ENCODE peak calls at places on chromosomes 16 and 17, in nine cellular contexts. One of them, this sample, is unnamed.

GRCh38 chr16:27795992-27796614 is 246.2 kb downstream of the KATNIP start:
- DNase-seq in PC-3: peak
- DNase-seq in ovary: no peak
- DNase-seq in AG10803: peak
- DNase-seq in mammary epithelial cell: peak
- DNase-seq in cardiac muscle cell: peak
- DNase-seq in NB4: peak
- DNase-seq in AG09309: no peak
- DNase-seq in cardiac fibroblast: peak
- DNase-seq in this sample: peak

GRCh38 chr16:50059111-50059510 is 6.7 kb upstream of the HEATR3 start:
- DNase-seq in ovary: no peak
- DNase-seq in PC-3: no peak
- DNase-seq in NB4: no peak
- DNase-seq in cardiac fibroblast: no peak
- DNase-seq in AG10803: no peak
- DNase-seq in AG09309: no peak
- DNase-seq in mammary epithelial cell: no peak
- DNase-seq in cardiac muscle cell: no peak
- DNase-seq in this sample: no peak

GRCh38 chr17:4594406-4595349 is 10.3 kb downstream of the SMTNL2 start:
- DNase-seq in cardiac muscle cell: peak
- DNase-seq in mammary epithelial cell: no peak
- DNase-seq in cardiac fibroblast: no peak
- DNase-seq in AG10803: no peak
- DNase-seq in NB4: no peak
- DNase-seq in PC-3: no peak
- DNase-seq in AG09309: no peak
- DNase-seq in ovary: no peak
- DNase-seq in this sample: no peak

GRCh38 chr17:8940866-8941471 is 24.5 kb downstream of the PIK3R5 start:
- DNase-seq in ovary: no peak
- DNase-seq in cardiac fibroblast: no peak
- DNase-seq in cardiac muscle cell: no peak
- DNase-seq in AG09309: no peak
- DNase-seq in mammary epithelial cell: no peak
- DNase-seq in NB4: no peak
- DNase-seq in AG10803: no peak
- DNase-seq in PC-3: no peak
- DNase-seq in this sample: no peak

GRCh38 chr16:81513204-81514040 is 68.8 kb downstream of the CMIP start:
- DNase-seq in NB4: no peak
- DNase-seq in cardiac fibroblast: no peak
- DNase-seq in PC-3: no peak
- DNase-seq in cardiac muscle cell: peak
- DNase-seq in ovary: peak
- DNase-seq in AG10803: peak
- DNase-seq in mammary epithelial cell: no peak
- DNase-seq in AG09309: no peak
- DNase-seq in this sample: peak

GRCh38 chr16:27475561-27475960 is 73.6 kb downstream of the IL21R start:
- DNase-seq in AG10803: peak
- DNase-seq in NB4: no peak
- DNase-seq in cardiac muscle cell: no peak
- DNase-seq in ovary: no peak
- DNase-seq in AG09309: peak
- DNase-seq in cardiac fibroblast: peak
- DNase-seq in PC-3: peak
- DNase-seq in mammary epithelial cell: peak
- DNase-seq in this sample: peak

GRCh38 chr17:78131172-78132085 is 858 bp downstream of the TMC8 start:
- DNase-seq in NB4: no peak
- DNase-seq in mammary epithelial cell: no peak
- DNase-seq in PC-3: no peak
- DNase-seq in cardiac fibroblast: no peak
- DNase-seq in cardiac muscle cell: no peak
- DNase-seq in AG10803: no peak
- DNase-seq in ovary: no peak
- DNase-seq in AG09309: no peak
- DNase-seq in this sample: no peak

GRCh38 chr17:49146620-49147306 is 14.2 kb downstream of the B4GALNT2 start:
- DNase-seq in AG10803: peak
- DNase-seq in AG09309: peak
- DNase-seq in mammary epithelial cell: peak
- DNase-seq in NB4: no peak
- DNase-seq in PC-3: peak
- DNase-seq in ovary: no peak
- DNase-seq in cardiac fibroblast: peak
- DNase-seq in cardiac muscle cell: no peak
- DNase-seq in this sample: peak

GRCh38 chr17:33291248-33292183 is 1.6 kb downstream of the ASIC2 start:
- DNase-seq in AG09309: no peak
- DNase-seq in NB4: no peak
- DNase-seq in mammary epithelial cell: peak
- DNase-seq in cardiac fibroblast: peak
- DNase-seq in PC-3: no peak
- DNase-seq in ovary: no peak
- DNase-seq in AG10803: peak
- DNase-seq in cardiac muscle cell: peak
- DNase-seq in this sample: peak

GRCh38 chr16:31167315-31167714 is 12.6 kb upstream of the FUS start:
- DNase-seq in ovary: no peak
- DNase-seq in PC-3: no peak
- DNase-seq in mammary epithelial cell: no peak
- DNase-seq in NB4: peak
- DNase-seq in AG09309: no peak
- DNase-seq in AG10803: no peak
- DNase-seq in cardiac fibroblast: no peak
- DNase-seq in cardiac muscle cell: no peak
- DNase-seq in this sample: no peak

GRCh38 chr17:40419559-40420331 is 2.0 kb upstream of the TOP2A start:
- DNase-seq in PC-3: no peak
- DNase-seq in mammary epithelial cell: no peak
- DNase-seq in AG09309: no peak
- DNase-seq in cardiac muscle cell: no peak
- DNase-seq in AG10803: no peak
- DNase-seq in NB4: peak
- DNase-seq in cardiac fibroblast: no peak
- DNase-seq in ovary: no peak
- DNase-seq in this sample: no peak

GRCh38 chr16:63361032-63361624 is 1324.9 kb upstream of the CDH8 start:
- DNase-seq in cardiac muscle cell: peak
- DNase-seq in mammary epithelial cell: peak
- DNase-seq in cardiac fibroblast: peak
- DNase-seq in PC-3: peak
- DNase-seq in AG09309: no peak
- DNase-seq in ovary: no peak
- DNase-seq in NB4: peak
- DNase-seq in AG10803: peak
- DNase-seq in this sample: peak

GRCh38 chr16:66226762-66227161 is 139.7 kb upstream of the CDH5 start:
- DNase-seq in AG09309: no peak
- DNase-seq in cardiac muscle cell: no peak
- DNase-seq in NB4: no peak
- DNase-seq in PC-3: no peak
- DNase-seq in AG10803: peak
- DNase-seq in ovary: no peak
- DNase-seq in mammary epithelial cell: no peak
- DNase-seq in cardiac fibroblast: no peak
- DNase-seq in this sample: no peak

GRCh38 chr17:58755577-58756245 is at the start of gene PPM1E:
- DNase-seq in ovary: peak
- DNase-seq in AG09309: no peak
- DNase-seq in PC-3: peak
- DNase-seq in NB4: peak
- DNase-seq in mammary epithelial cell: peak
- DNase-seq in cardiac fibroblast: peak
- DNase-seq in AG10803: peak
- DNase-seq in cardiac muscle cell: peak
- DNase-seq in this sample: peak

GRCh38 chr16:51141541-51141940 is 9.5 kb downstream of the SALL1 start:
- DNase-seq in NB4: no peak
- DNase-seq in ovary: no peak
- DNase-seq in PC-3: no peak
- DNase-seq in cardiac muscle cell: no peak
- DNase-seq in cardiac fibroblast: no peak
- DNase-seq in AG10803: no peak
- DNase-seq in AG09309: no peak
- DNase-seq in mammary epithelial cell: no peak
- DNase-seq in this sample: no peak

GRCh38 chr16:51146256-51146924 is 4.7 kb downstream of the SALL1 start:
- DNase-seq in NB4: peak
- DNase-seq in AG09309: no peak
- DNase-seq in cardiac fibroblast: peak
- DNase-seq in ovary: no peak
- DNase-seq in PC-3: no peak
- DNase-seq in mammary epithelial cell: no peak
- DNase-seq in AG10803: peak
- DNase-seq in cardiac muscle cell: peak
- DNase-seq in this sample: peak

GRCh38 chr16:51144203-51144602 is 6.9 kb downstream of the SALL1 start:
- DNase-seq in cardiac fibroblast: no peak
- DNase-seq in AG09309: no peak
- DNase-seq in ovary: no peak
- DNase-seq in NB4: no peak
- DNase-seq in AG10803: no peak
- DNase-seq in mammary epithelial cell: no peak
- DNase-seq in cardiac muscle cell: no peak
- DNase-seq in PC-3: no peak
- DNase-seq in this sample: peak

GRCh38 chr16:51140112-51140511 is 11.0 kb downstream of the SALL1 start:
- DNase-seq in NB4: no peak
- DNase-seq in PC-3: no peak
- DNase-seq in cardiac muscle cell: no peak
- DNase-seq in mammary epithelial cell: no peak
- DNase-seq in ovary: no peak
- DNase-seq in AG09309: no peak
- DNase-seq in cardiac fibroblast: no peak
- DNase-seq in AG10803: no peak
- DNase-seq in this sample: no peak

GRCh38 chr16:51143166-51143565 is 7.9 kb downstream of the SALL1 start:
- DNase-seq in NB4: no peak
- DNase-seq in AG10803: no peak
- DNase-seq in cardiac fibroblast: no peak
- DNase-seq in cardiac muscle cell: no peak
- DNase-seq in ovary: no peak
- DNase-seq in mammary epithelial cell: no peak
- DNase-seq in AG09309: no peak
- DNase-seq in PC-3: no peak
- DNase-seq in this sample: peak
- TF ChIP-seq CTCF in NB4: no peak
- TF ChIP-seq CTCF in AG10803: no peak
- TF ChIP-seq CTCF in cardiac fibroblast: no peak
- TF ChIP-seq CTCF in cardiac muscle cell: no peak
- TF ChIP-seq CTCF in ovary: no peak
- TF ChIP-seq CTCF in mammary epithelial cell: no peak
- TF ChIP-seq CTCF in AG09309: no peak
- TF ChIP-seq CTCF in PC-3: no peak
- TF ChIP-seq CTCF in this sample: no peak

GRCh38 chr16:3047387-3047720 is 993 bp downstream of the MMP25 start:
- DNase-seq in NB4: no peak
- DNase-seq in ovary: no peak
- DNase-seq in cardiac muscle cell: no peak
- DNase-seq in mammary epithelial cell: no peak
- DNase-seq in cardiac fibroblast: no peak
- DNase-seq in AG10803: no peak
- DNase-seq in PC-3: no peak
- DNase-seq in AG09309: no peak
- DNase-seq in this sample: no peak
- H3K4me3 ChIP-seq in NB4: peak
- H3K4me3 ChIP-seq in ovary: no peak
- H3K4me3 ChIP-seq in cardiac muscle cell: no peak
- H3K4me3 ChIP-seq in mammary epithelial cell: no peak
- H3K4me3 ChIP-seq in cardiac fibroblast: no peak
- H3K4me3 ChIP-seq in AG10803: no peak
- H3K4me3 ChIP-seq in PC-3: no peak
- H3K4me3 ChIP-seq in AG09309: no peak
- H3K4me3 ChIP-seq in this sample: no peak

DNA sequence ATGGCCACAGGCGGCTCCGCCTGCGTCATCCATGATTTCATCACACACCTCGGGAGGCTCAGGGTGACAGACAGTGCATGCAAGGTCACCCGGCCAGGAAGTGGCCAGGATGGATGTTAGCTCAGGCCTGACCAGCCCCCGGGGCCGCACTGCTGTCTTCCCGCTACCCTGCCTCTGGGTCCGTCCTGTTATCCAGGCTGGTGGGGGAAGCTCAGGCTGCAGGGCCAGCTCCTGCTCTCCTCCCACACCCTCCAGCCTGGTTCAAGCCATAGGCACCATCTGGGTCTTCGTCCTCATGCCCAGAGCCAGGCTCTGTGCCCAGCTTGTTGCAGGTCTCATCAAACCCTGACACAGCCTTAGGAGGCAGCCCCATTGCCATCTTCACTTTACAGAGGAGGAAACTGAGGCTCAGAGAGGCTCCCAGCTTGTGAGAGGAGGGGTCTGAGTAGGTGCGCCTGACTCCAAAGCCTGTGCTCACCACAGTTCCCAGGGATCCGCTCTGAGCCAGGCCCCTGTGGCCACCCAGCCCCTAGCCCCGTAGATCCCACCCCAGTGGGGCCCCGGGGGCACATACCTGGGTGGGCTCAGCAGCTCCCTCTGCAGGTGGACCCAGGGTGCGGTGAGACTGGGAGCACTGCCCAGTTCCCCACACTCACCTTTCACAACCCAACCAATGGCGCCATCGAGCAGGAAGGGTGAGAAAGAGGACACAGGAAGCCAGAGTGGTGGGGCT is 414 bp upstream of the ADGRG3 start:
- DNase-seq in PC-3: no peak
- DNase-seq in ovary: no peak
- DNase-seq in AG09309: no peak
- DNase-seq in cardiac muscle cell: no peak
- DNase-seq in AG10803: no peak
- DNase-seq in NB4: peak
- DNase-seq in mammary epithelial cell: no peak
- DNase-seq in cardiac fibroblast: peak
- DNase-seq in this sample: peak
- TF ChIP-seq CTCF in PC-3: peak
- TF ChIP-seq CTCF in ovary: no peak
- TF ChIP-seq CTCF in AG09309: no peak
- TF ChIP-seq CTCF in cardiac muscle cell: peak
- TF ChIP-seq CTCF in AG10803: no peak
- TF ChIP-seq CTCF in NB4: peak
- TF ChIP-seq CTCF in mammary epithelial cell: peak
- TF ChIP-seq CTCF in cardiac fibroblast: peak
- TF ChIP-seq CTCF in this sample: peak

DNA sequence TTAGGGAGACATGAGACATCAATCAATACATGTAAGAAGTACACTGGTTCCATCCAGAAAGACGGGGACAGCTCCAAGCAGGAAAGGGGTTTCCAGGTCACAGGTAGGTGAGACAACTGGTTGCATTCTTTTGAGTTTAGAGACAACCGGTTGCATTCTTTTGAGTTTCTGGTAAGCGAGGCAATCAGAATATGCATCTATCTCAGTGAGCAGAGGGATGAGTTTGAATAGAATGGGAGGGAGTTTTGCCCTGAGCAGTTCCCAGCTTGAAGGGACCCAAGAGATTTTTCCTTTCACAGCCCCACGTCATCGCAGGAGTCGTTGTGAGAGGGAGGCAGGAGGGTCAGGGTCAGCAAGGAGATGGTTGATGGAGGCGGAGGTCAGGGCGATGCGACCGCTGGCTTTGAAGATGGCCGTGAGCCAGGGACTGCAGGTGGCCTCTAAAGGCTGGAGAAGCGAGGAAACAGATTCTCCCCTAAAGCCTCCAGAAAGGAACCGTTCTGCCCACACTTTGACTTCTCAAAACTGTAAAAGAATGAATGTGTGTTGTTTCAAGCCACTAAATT is 36.5 kb downstream of the IRF8 start:
- DNase-seq in mammary epithelial cell: no peak
- DNase-seq in ovary: no peak
- DNase-seq in AG09309: no peak
- DNase-seq in AG10803: no peak
- DNase-seq in NB4: no peak
- DNase-seq in cardiac muscle cell: no peak
- DNase-seq in cardiac fibroblast: no peak
- DNase-seq in PC-3: no peak
- DNase-seq in this sample: no peak
- H3K4me3 ChIP-seq in mammary epithelial cell: no peak
- H3K4me3 ChIP-seq in ovary: no peak
- H3K4me3 ChIP-seq in AG09309: no peak
- H3K4me3 ChIP-seq in AG10803: no peak
- H3K4me3 ChIP-seq in NB4: no peak
- H3K4me3 ChIP-seq in cardiac muscle cell: no peak
- H3K4me3 ChIP-seq in cardiac fibroblast: no peak
- H3K4me3 ChIP-seq in PC-3: no peak
- H3K4me3 ChIP-seq in this sample: no peak